ENCODE peak calls at places on chromosomes 16 and 17, in four cellular contexts. S is esophagus muscularis mucosa, Y is tibial nerve, H is psoas muscle. V is an unnamed sample.

GRCh38 chr16:80671281-80671849 is 130.6 kb downstream of the DYNLRB2 start:
- DNase-seq in S (peak), Y (no peak), H (no peak), V (no peak)

GRCh38 chr17:77374170-77374936 is 233.6 kb downstream of the SEC14L1 start:
- DNase-seq in S (peak), Y (peak), H (peak), V (peak)

GRCh38 chr17:79652999-79653643 is 42.3 kb upstream of the RBFOX3 start:
- DNase-seq in S (no peak), Y (no peak), H (no peak), V (no peak)

GRCh38 chr16:73228649-73229048 is 180.7 kb upstream of the ZFHX3 start:
- DNase-seq in S (no peak), Y (no peak), H (no peak), V (no peak)

GRCh38 chr17:49508061-49508865 is 13.2 kb downstream of the NGFR start:
- DNase-seq in S (no peak), Y (no peak), H (no peak), V (no peak)

GRCh38 chr17:71187145-71187878 is 933.5 kb upstream of the SOX9 start:
- DNase-seq in S (no peak), Y (no peak), H (no peak), V (no peak)

GRCh38 chr16:69741951-69742904 is 12.5 kb downstream of the NOB1 start:
- DNase-seq in S (no peak), Y (peak), H (peak), V (peak)

GRCh38 chr16:58271589-58271988 is 23.2 kb downstream of the PRSS54 start:
- DNase-seq in S (no peak), Y (no peak), H (no peak), V (no peak)

GRCh38 chr17:32157225-32157624 is 14.9 kb downstream of the RHOT1 start:
- DNase-seq in S (peak), Y (no peak), H (no peak), V (no peak)

GRCh38 chr17:81823800-81824550 is 9.1 kb downstream of the MCRIP1 start:
- DNase-seq in S (no peak), Y (no peak), H (no peak), V (no peak)
- H3K27ac ChIP-seq in S (no peak), Y (no peak), H (no peak), V (no peak)

DNA sequence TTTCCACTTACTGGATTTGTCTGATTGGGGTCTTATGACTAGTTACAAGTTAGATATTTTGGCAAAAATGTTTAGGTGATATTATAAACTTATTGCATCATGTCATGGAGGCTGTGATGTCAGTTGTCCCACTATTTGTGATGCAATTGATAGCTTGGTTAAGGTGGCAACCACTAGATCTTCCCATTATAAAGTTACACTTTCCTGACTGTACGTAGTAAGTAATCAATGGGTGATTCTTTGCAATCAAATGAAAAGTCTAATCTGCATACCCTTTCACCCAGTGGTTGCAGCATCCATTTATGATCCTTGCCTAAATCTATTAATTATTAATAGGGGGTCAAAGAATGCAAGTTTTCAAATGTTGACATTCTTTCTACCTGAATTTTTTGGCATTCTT is 4.4 kb upstream of the PCTP start:
- DNase-seq in S (no peak), Y (no peak), H (no peak), V (no peak)
- H3K27ac ChIP-seq in S (no peak), Y (no peak), H (no peak), V (no peak)

GRCh38 chr16:2775765-2776499 is 1.1 kb downstream of the ELOB start:
- DNase-seq in S (no peak), Y (no peak), H (no peak), V (no peak)
- H3K27ac ChIP-seq in S (peak), Y (peak), H (peak), V (peak)

DNA sequence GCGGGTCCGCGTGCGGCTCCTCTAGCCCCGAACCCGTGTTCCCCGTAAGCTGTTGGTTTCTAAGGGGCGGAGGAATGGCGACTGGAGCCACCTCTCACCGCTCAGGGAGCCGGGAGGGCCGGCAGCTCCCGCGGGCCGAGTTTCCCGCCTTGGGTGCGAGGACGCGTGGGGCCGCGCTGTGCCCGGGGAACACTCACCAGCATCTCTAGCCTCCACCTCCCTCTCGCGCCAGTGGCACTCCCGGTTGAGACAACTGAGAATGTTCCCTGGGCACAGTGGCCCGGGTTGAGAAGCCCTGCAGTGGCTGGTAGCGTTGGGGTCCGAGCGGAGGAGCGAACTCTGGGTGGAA is 560 bp downstream of the TELO2 start:
- DNase-seq in S (no peak), Y (no peak), H (no peak), V (no peak)
- H3K27ac ChIP-seq in S (peak), Y (peak), H (peak), V (peak)

GRCh38 chr17:57597531-57598453 is 147.3 kb downstream of the CCDC182 start:
- DNase-seq in S (no peak), Y (peak), H (peak), V (peak)
- H3K27ac ChIP-seq in S (no peak), Y (no peak), H (peak), V (no peak)

GRCh38 chr17:5527647-5528250 is 41.4 kb downstream of the MIS12 start:
- DNase-seq in S (no peak), Y (no peak), H (no peak), V (no peak)
- H3K27ac ChIP-seq in S (peak), Y (no peak), H (peak), V (peak)

GRCh38 chr16:27327586-27327915 is 13.8 kb downstream of the IL4R start:
- DNase-seq in S (no peak), Y (no peak), H (no peak), V (no peak)
- H3K27ac ChIP-seq in S (peak), Y (peak), H (peak), V (peak)

V was measured in substantia nigra.